ENCODE peak calls at places on chromosomes 16 and 17, in nine cellular contexts. One of them, this sample, is unnamed.

GRCh38 chr16:31215287-31216115 is 1.4 kb downstream of the PYDC1 start:
- DNase-seq in Peyer's patch: peak
- DNase-seq in AG09309: no peak
- DNase-seq in right atrium auricular region: no peak
- DNase-seq in fibroblast of mammary gland: peak
- DNase-seq in cardiac fibroblast: peak
- DNase-seq in heart right ventricle: peak
- DNase-seq in AG04450: no peak
- DNase-seq in astrocyte: peak
- DNase-seq in this sample: no peak

GRCh38 chr16:68083239-68083781 is 1.9 kb upstream of the NFATC3 start:
- DNase-seq in AG09309: no peak
- DNase-seq in fibroblast of mammary gland: no peak
- DNase-seq in cardiac fibroblast: no peak
- DNase-seq in right atrium auricular region: no peak
- DNase-seq in heart right ventricle: no peak
- DNase-seq in astrocyte: no peak
- DNase-seq in Peyer's patch: no peak
- DNase-seq in AG04450: no peak
- DNase-seq in this sample: no peak

GRCh38 chr16:11224096-11224893 is 31.7 kb downstream of the SOCS1 start:
- DNase-seq in AG09309: no peak
- DNase-seq in AG04450: no peak
- DNase-seq in heart right ventricle: peak
- DNase-seq in cardiac fibroblast: no peak
- DNase-seq in Peyer's patch: peak
- DNase-seq in fibroblast of mammary gland: no peak
- DNase-seq in right atrium auricular region: peak
- DNase-seq in astrocyte: no peak
- DNase-seq in this sample: no peak

GRCh38 chr16:88912556-88912955 is 46.1 kb upstream of the PABPN1L start:
- DNase-seq in AG09309: no peak
- DNase-seq in right atrium auricular region: no peak
- DNase-seq in heart right ventricle: no peak
- DNase-seq in Peyer's patch: no peak
- DNase-seq in cardiac fibroblast: no peak
- DNase-seq in astrocyte: no peak
- DNase-seq in fibroblast of mammary gland: no peak
- DNase-seq in AG04450: no peak
- DNase-seq in this sample: no peak

GRCh38 chr17:48499248-48499647 is 31.6 kb downstream of the HOXB1 start:
- DNase-seq in heart right ventricle: no peak
- DNase-seq in Peyer's patch: no peak
- DNase-seq in fibroblast of mammary gland: peak
- DNase-seq in AG09309: no peak
- DNase-seq in right atrium auricular region: no peak
- DNase-seq in astrocyte: no peak
- DNase-seq in cardiac fibroblast: no peak
- DNase-seq in AG04450: no peak
- DNase-seq in this sample: no peak

GRCh38 chr16:74325331-74325730 is 28.7 kb downstream of the PSMD7 start:
- DNase-seq in AG04450: no peak
- DNase-seq in cardiac fibroblast: no peak
- DNase-seq in heart right ventricle: no peak
- DNase-seq in right atrium auricular region: no peak
- DNase-seq in AG09309: no peak
- DNase-seq in Peyer's patch: no peak
- DNase-seq in astrocyte: no peak
- DNase-seq in fibroblast of mammary gland: no peak
- DNase-seq in this sample: no peak

GRCh38 chr16:27108826-27109665 is 42.3 kb downstream of the C16orf82 start:
- DNase-seq in astrocyte: no peak
- DNase-seq in AG04450: no peak
- DNase-seq in cardiac fibroblast: no peak
- DNase-seq in heart right ventricle: no peak
- DNase-seq in Peyer's patch: no peak
- DNase-seq in right atrium auricular region: no peak
- DNase-seq in AG09309: no peak
- DNase-seq in fibroblast of mammary gland: no peak
- DNase-seq in this sample: no peak

GRCh38 chr17:79681628-79682261 is 49.0 kb upstream of the ENPP7 start:
- DNase-seq in right atrium auricular region: no peak
- DNase-seq in fibroblast of mammary gland: no peak
- DNase-seq in astrocyte: no peak
- DNase-seq in cardiac fibroblast: no peak
- DNase-seq in AG04450: no peak
- DNase-seq in heart right ventricle: no peak
- DNase-seq in Peyer's patch: no peak
- DNase-seq in AG09309: no peak
- DNase-seq in this sample: no peak

GRCh38 chr17:378068-378467 is 25.5 kb upstream of the RPH3AL start:
- DNase-seq in cardiac fibroblast: no peak
- DNase-seq in AG04450: no peak
- DNase-seq in Peyer's patch: no peak
- DNase-seq in AG09309: no peak
- DNase-seq in right atrium auricular region: no peak
- DNase-seq in heart right ventricle: no peak
- DNase-seq in fibroblast of mammary gland: no peak
- DNase-seq in astrocyte: no peak
- DNase-seq in this sample: no peak

GRCh38 chr16:50309156-50309526 is 42.8 kb downstream of the ADCY7 start:
- DNase-seq in fibroblast of mammary gland: no peak
- DNase-seq in heart right ventricle: no peak
- DNase-seq in astrocyte: no peak
- DNase-seq in AG04450: no peak
- DNase-seq in cardiac fibroblast: no peak
- DNase-seq in Peyer's patch: no peak
- DNase-seq in right atrium auricular region: no peak
- DNase-seq in AG09309: no peak
- DNase-seq in this sample: no peak

GRCh38 chr17:73192894-73193701 is at the start of gene COG1:
- DNase-seq in right atrium auricular region: peak
- DNase-seq in AG04450: peak
- DNase-seq in cardiac fibroblast: peak
- DNase-seq in AG09309: peak
- DNase-seq in heart right ventricle: peak
- DNase-seq in fibroblast of mammary gland: peak
- DNase-seq in Peyer's patch: peak
- DNase-seq in astrocyte: peak
- DNase-seq in this sample: no peak

GRCh38 chr17:63526861-63527260 is 3.7 kb downstream of the KCNH6 start:
- DNase-seq in Peyer's patch: no peak
- DNase-seq in fibroblast of mammary gland: no peak
- DNase-seq in cardiac fibroblast: no peak
- DNase-seq in AG09309: no peak
- DNase-seq in astrocyte: no peak
- DNase-seq in AG04450: no peak
- DNase-seq in heart right ventricle: no peak
- DNase-seq in right atrium auricular region: no peak
- DNase-seq in this sample: no peak

GRCh38 chr17:62188713-62189112 is 123.6 kb upstream of the MED13 start:
- DNase-seq in Peyer's patch: no peak
- DNase-seq in cardiac fibroblast: no peak
- DNase-seq in right atrium auricular region: no peak
- DNase-seq in heart right ventricle: no peak
- DNase-seq in AG04450: no peak
- DNase-seq in fibroblast of mammary gland: no peak
- DNase-seq in astrocyte: no peak
- DNase-seq in AG09309: no peak
- DNase-seq in this sample: no peak

DNA sequence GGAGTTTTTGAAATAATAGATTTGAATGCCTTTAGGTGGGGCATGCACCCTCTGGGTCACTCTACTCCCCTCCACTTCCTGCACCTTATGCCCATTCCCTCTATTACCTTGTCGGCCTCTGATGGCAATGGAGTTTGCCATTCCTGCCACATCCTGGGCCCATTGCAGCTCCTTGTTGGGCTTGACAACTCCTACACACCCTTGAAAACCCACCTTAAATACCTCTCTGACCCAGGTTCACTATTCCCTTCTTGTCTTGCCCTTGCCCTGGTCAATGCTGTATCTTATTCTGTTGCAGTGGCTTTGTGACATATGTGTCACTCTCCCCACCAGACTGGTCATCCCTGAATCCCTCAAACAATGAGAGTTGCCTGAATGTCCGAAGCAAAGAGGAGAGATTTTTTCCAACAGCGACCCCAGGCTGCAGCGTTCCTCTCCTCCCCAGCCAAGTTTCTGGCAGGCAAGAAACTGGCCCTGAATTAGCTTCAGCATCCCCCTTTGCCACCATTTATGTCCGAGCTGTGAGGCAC is 2.4 kb downstream of the CCR7 start:
- DNase-seq in heart right ventricle: no peak
- DNase-seq in Peyer's patch: no peak
- DNase-seq in AG04450: no peak
- DNase-seq in right atrium auricular region: no peak
- DNase-seq in fibroblast of mammary gland: no peak
- DNase-seq in astrocyte: no peak
- DNase-seq in cardiac fibroblast: no peak
- DNase-seq in AG09309: no peak
- DNase-seq in this sample: no peak
- H3K4me3 ChIP-seq in heart right ventricle: no peak
- H3K4me3 ChIP-seq in Peyer's patch: peak
- H3K4me3 ChIP-seq in AG04450: no peak
- H3K4me3 ChIP-seq in right atrium auricular region: no peak
- H3K4me3 ChIP-seq in fibroblast of mammary gland: no peak
- H3K4me3 ChIP-seq in astrocyte: no peak
- H3K4me3 ChIP-seq in cardiac fibroblast: no peak
- H3K4me3 ChIP-seq in AG09309: no peak
- H3K4me3 ChIP-seq in this sample: no peak

GRCh38 chr17:1628856-1629646 is 417 bp upstream of the SLC43A2 start:
- DNase-seq in AG09309: peak
- DNase-seq in heart right ventricle: peak
- DNase-seq in AG04450: peak
- DNase-seq in astrocyte: peak
- DNase-seq in cardiac fibroblast: peak
- DNase-seq in right atrium auricular region: peak
- DNase-seq in Peyer's patch: peak
- DNase-seq in fibroblast of mammary gland: peak
- DNase-seq in this sample: peak
- TF ChIP-seq CTCF in AG09309: no peak
- TF ChIP-seq CTCF in heart right ventricle: no peak
- TF ChIP-seq CTCF in AG04450: no peak
- TF ChIP-seq CTCF in astrocyte: no peak
- TF ChIP-seq CTCF in cardiac fibroblast: no peak
- TF ChIP-seq CTCF in right atrium auricular region: peak
- TF ChIP-seq CTCF in Peyer's patch: peak
- TF ChIP-seq CTCF in fibroblast of mammary gland: no peak
- TF ChIP-seq CTCF in this sample: peak

GRCh38 chr16:51949260-51949659 is 597.7 kb downstream of the TOX3 start:
- DNase-seq in cardiac fibroblast: no peak
- DNase-seq in AG04450: no peak
- DNase-seq in fibroblast of mammary gland: no peak
- DNase-seq in astrocyte: no peak
- DNase-seq in heart right ventricle: no peak
- DNase-seq in Peyer's patch: no peak
- DNase-seq in right atrium auricular region: no peak
- DNase-seq in AG09309: no peak
- DNase-seq in this sample: no peak

GRCh38 chr16:51953541-51953940 is 593.4 kb downstream of the TOX3 start:
- DNase-seq in right atrium auricular region: no peak
- DNase-seq in AG04450: no peak
- DNase-seq in Peyer's patch: no peak
- DNase-seq in astrocyte: no peak
- DNase-seq in AG09309: no peak
- DNase-seq in fibroblast of mammary gland: no peak
- DNase-seq in heart right ventricle: no peak
- DNase-seq in cardiac fibroblast: no peak
- DNase-seq in this sample: no peak

GRCh38 chr16:51952500-51952899 is 594.4 kb downstream of the TOX3 start:
- DNase-seq in Peyer's patch: no peak
- DNase-seq in AG09309: no peak
- DNase-seq in right atrium auricular region: no peak
- DNase-seq in AG04450: no peak
- DNase-seq in fibroblast of mammary gland: no peak
- DNase-seq in cardiac fibroblast: no peak
- DNase-seq in heart right ventricle: no peak
- DNase-seq in astrocyte: no peak
- DNase-seq in this sample: no peak

GRCh38 chr16:51950118-51950517 is 596.8 kb downstream of the TOX3 start:
- DNase-seq in Peyer's patch: no peak
- DNase-seq in astrocyte: no peak
- DNase-seq in cardiac fibroblast: no peak
- DNase-seq in AG09309: no peak
- DNase-seq in AG04450: no peak
- DNase-seq in fibroblast of mammary gland: no peak
- DNase-seq in heart right ventricle: no peak
- DNase-seq in right atrium auricular region: no peak
- DNase-seq in this sample: no peak

DNA sequence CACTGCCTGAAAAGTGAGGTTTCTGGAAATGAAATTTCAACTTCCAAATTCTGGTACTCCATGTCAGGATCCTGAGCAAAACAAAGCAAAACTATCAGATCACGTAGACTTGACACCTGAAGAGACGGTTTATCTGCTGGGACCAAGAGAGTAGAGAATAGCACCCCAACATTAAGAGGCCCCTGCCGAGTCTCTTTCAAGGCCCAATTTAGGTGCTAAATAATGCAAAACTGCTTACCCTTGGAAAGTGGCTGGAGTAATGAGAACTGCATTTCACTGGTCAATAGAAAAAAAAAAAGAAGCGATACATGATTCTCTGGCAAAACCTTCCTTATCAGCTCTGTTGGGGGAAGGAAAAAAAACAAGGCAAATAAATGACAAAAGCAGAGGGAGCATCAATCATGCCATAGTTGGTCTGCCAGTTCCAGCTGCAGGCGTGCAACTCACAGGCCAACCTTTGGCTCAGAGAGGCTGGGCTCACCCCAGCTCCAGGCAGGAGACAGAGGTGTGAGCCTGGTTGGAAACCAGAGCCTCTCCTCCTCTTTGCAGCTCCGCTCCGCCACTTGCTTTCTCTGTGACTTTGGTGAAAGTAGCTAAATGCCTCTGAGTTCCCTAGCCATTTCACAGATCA is 595.2 kb downstream of the TOX3 start:
- DNase-seq in fibroblast of mammary gland: no peak
- DNase-seq in AG09309: no peak
- DNase-seq in right atrium auricular region: no peak
- DNase-seq in astrocyte: no peak
- DNase-seq in heart right ventricle: no peak
- DNase-seq in cardiac fibroblast: no peak
- DNase-seq in AG04450: no peak
- DNase-seq in Peyer's patch: no peak
- DNase-seq in this sample: no peak
- H3K4me3 ChIP-seq in fibroblast of mammary gland: no peak
- H3K4me3 ChIP-seq in AG09309: no peak
- H3K4me3 ChIP-seq in right atrium auricular region: no peak
- H3K4me3 ChIP-seq in astrocyte: no peak
- H3K4me3 ChIP-seq in heart right ventricle: no peak
- H3K4me3 ChIP-seq in cardiac fibroblast: no peak
- H3K4me3 ChIP-seq in AG04450: no peak
- H3K4me3 ChIP-seq in Peyer's patch: no peak
- H3K4me3 ChIP-seq in this sample: no peak

DNA sequence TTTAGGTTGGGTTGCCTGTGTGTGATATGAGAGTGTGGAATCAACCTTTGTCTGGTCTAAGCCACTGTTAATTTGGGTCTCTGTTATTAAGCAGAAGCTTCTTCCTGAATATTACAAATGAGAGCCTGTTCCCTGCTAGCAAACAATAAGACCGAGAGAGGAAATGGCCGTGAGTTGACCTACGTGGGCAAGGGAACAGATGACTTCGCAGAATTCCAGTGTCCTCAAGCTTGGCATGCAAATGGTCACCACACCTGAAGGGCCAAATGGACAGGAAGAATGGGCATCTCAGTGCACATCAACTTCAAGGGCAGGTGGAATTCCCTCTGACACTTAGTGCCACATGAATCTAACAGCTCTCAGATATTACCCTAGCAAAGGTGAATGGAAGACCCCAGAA is 250.8 kb upstream of the FOXF1 start:
- DNase-seq in astrocyte: no peak
- DNase-seq in AG09309: no peak
- DNase-seq in heart right ventricle: no peak
- DNase-seq in AG04450: no peak
- DNase-seq in cardiac fibroblast: no peak
- DNase-seq in Peyer's patch: no peak
- DNase-seq in fibroblast of mammary gland: no peak
- DNase-seq in right atrium auricular region: peak
- DNase-seq in this sample: no peak
- TF ChIP-seq CTCF in astrocyte: no peak
- TF ChIP-seq CTCF in AG09309: no peak
- TF ChIP-seq CTCF in heart right ventricle: no peak
- TF ChIP-seq CTCF in AG04450: no peak
- TF ChIP-seq CTCF in cardiac fibroblast: no peak
- TF ChIP-seq CTCF in Peyer's patch: no peak
- TF ChIP-seq CTCF in fibroblast of mammary gland: no peak
- TF ChIP-seq CTCF in right atrium auricular region: no peak
- TF ChIP-seq CTCF in this sample: no peak

This sample was measured in HFF-Myc.